ENCODE peak calls at places on chromosomes 1 and 21, in five cellular contexts. F is activated CD8-positive, alpha-beta memory T cell treated with anti-CD3 and anti-CD28 coated beads, Interleukin-2, amount 10 ng/mL, durations not matched to agents 7 days and 5 days; M is B cell; E is stimulated activated CD4-positive, alpha-beta T cell treated with anti-CD3 and anti-CD28 coated beads, Interleukin-15, amount 100 ng/mL, for 24 hours; D is amniotic stem cell. K is an unnamed sample.

GRCh38 chr1:12249181-12249580 is 19.4 kb downstream of the VPS13D start:
- DNase-seq in E (no peak), F (no peak), M (no peak), D (no peak), K (peak)

GRCh38 chr21:45392206-45392971 is 12.6 kb upstream of the COL18A1 start:
- DNase-seq in M (no peak), E (no peak), F (no peak), D (no peak), K (no peak)

GRCh38 chr1:151143057-151143435 is 3.4 kb downstream of the SEMA6C start:
- DNase-seq in F (no peak), M (no peak), D (no peak), E (no peak), K (no peak)

GRCh38 chr21:25563399-25564116 is 43.7 kb downstream of the MRPL39 start:
- DNase-seq in D (no peak), F (peak), E (peak), M (no peak), K (no peak)

GRCh38 chr1:90768098-90768497 is 51.0 kb upstream of the BARHL2 start:
- DNase-seq in D (no peak), F (no peak), E (no peak), M (no peak), K (peak)

GRCh38 chr1:62725981-62726588 is 37.9 kb upstream of the DOCK7 start:
- DNase-seq in E (no peak), F (no peak), M (no peak), D (no peak), K (no peak)

GRCh38 chr1:183024352-183025337 is 1.4 kb downstream of the LAMC1 start:
- DNase-seq in D (no peak), M (peak), E (no peak), F (no peak), K (no peak)

GRCh38 chr21:40254540-40255455 is 387.6 kb downstream of the PCP4 start:
- DNase-seq in D (peak), F (no peak), E (no peak), M (no peak), K (no peak)

GRCh38 chr21:44874497-44875331 is 1.2 kb upstream of the PTTG1IP start:
- DNase-seq in F (peak), E (peak), D (no peak), M (peak), K (no peak)

GRCh38 chr1:188359315-188359714 is 1530.6 kb downstream of the PLA2G4A start:
- DNase-seq in E (no peak), F (no peak), M (no peak), D (no peak), K (no peak)

GRCh38 chr1:43329995-43330751 is 7.4 kb upstream of the MPL start:
- DNase-seq in E (peak), F (peak), M (no peak), D (peak), K (peak)

GRCh38 chr1:66490817-66491216 is 43.1 kb upstream of the SGIP1 start:
- DNase-seq in E (no peak), M (no peak), F (no peak), D (no peak), K (no peak)

GRCh38 chr1:11026052-11026451 is 13.6 kb downstream of the TARDBP start:
- DNase-seq in D (no peak), F (no peak), M (no peak), E (no peak), K (no peak)

GRCh38 chr1:36211307-36211706 is 12.9 kb upstream of the THRAP3 start:
- DNase-seq in F (no peak), D (no peak), E (no peak), M (no peak), K (no peak)

GRCh38 chr1:31701137-31701736 is 2.6 kb downstream of the COL16A1 start:
- DNase-seq in E (peak), D (peak), M (no peak), F (peak), K (peak)

GRCh38 chr1:108963052-108963686 is at the start of gene CLCC1:
- DNase-seq in E (peak), M (peak), F (peak), D (peak), K (peak)

GRCh38 chr1:35931424-35932157 is 686 bp downstream of the AGO3 start:
- DNase-seq in F (no peak), M (no peak), E (no peak), D (no peak), K (no peak)

GRCh38 chr1:170239445-170239844 is 93.7 kb downstream of the NTMT2 start:
- DNase-seq in M (no peak), E (no peak), F (no peak), D (no peak), K (no peak)

GRCh38 chr1:1210726-1211540 is 3.0 kb downstream of the TNFRSF4 start:
- DNase-seq in F (no peak), E (peak), D (no peak), M (no peak), K (no peak)

GRCh38 chr1:4650486-4650885 is 3.9 kb upstream of the AJAP1 start:
- DNase-seq in D (no peak), F (no peak), E (no peak), M (no peak), K (no peak)

GRCh38 chr1:67441183-67441582 is 11.0 kb upstream of the SERBP1 start:
- DNase-seq in D (no peak), E (peak), M (no peak), F (no peak), K (no peak)